ENCODE peak calls at places on chromosome 4, in four cellular contexts. U, I, L and J are unnamed samples.

GRCh38 chr4:153523171-153523757 is 57.1 kb downstream of the TMEM131L start:
- DNase-seq in I (no peak), L (no peak), U (no peak), J (no peak)

GRCh38 chr4:101102114-101102752 is 245.1 kb downstream of the PPP3CA start:
- DNase-seq in L (no peak), I (no peak), U (no peak), J (peak)

GRCh38 chr4:120918788-120919187 is 3.7 kb downstream of the PRDM5 start:
- DNase-seq in U (no peak), L (no peak), I (no peak), J (no peak)

GRCh38 chr4:114257516-114257915 is 278.1 kb upstream of the ARSJ start:
- DNase-seq in U (no peak), I (no peak), L (no peak), J (no peak)

GRCh38 chr4:56038763-56039162 is 90.0 kb downstream of the CEP135 start:
- DNase-seq in I (no peak), U (no peak), L (no peak), J (peak)

GRCh38 chr4:154490261-154490588 is 1.4 kb downstream of the DCHS2 start:
- DNase-seq in L (no peak), U (no peak), I (no peak), J (no peak)

GRCh38 chr4:1312821-1313640 is 23.3 kb downstream of the MAEA start:
- DNase-seq in U (no peak), L (no peak), I (no peak), J (no peak)

GRCh38 chr4:8774071-8774470 is 97.6 kb downstream of the HMX1 start:
- DNase-seq in I (no peak), U (no peak), L (no peak), J (no peak)

GRCh38 chr4:1403591-1404572 is 2.4 kb downstream of the NKX1-1 start:
- DNase-seq in U (no peak), L (no peak), I (no peak), J (peak)

GRCh38 chr4:4387531-4388311 is 819 bp downstream of the NSG1 start:
- DNase-seq in L (no peak), I (no peak), U (no peak), J (peak)

GRCh38 chr4:66298596-66298995 is 628.3 kb upstream of the EPHA5 start:
- DNase-seq in U (no peak), I (no peak), L (no peak), J (no peak)

GRCh38 chr4:5988086-5988845 is 30.0 kb downstream of the C4orf50 start:
- DNase-seq in U (no peak), I (no peak), L (no peak), J (no peak)

GRCh38 chr4:123952530-123953274 is 556.1 kb downstream of the SPRY1 start:
- DNase-seq in I (no peak), L (no peak), U (no peak), J (no peak)

GRCh38 chr4:110639207-110640092 is 16.6 kb upstream of the PITX2 start:
- DNase-seq in U (no peak), L (no peak), I (no peak), J (no peak)

GRCh38 chr4:10185518-10186227 is 69.1 kb upstream of the WDR1 start:
- DNase-seq in U (no peak), I (no peak), L (peak), J (no peak)

GRCh38 chr4:171794528-171794927 is 18.7 kb upstream of the GALNTL6 start:
- DNase-seq in L (no peak), I (no peak), U (no peak), J (no peak)

GRCh38 chr4:157514711-157515110 is 294.2 kb downstream of the GRIA2 start:
- DNase-seq in L (no peak), U (no peak), I (peak), J (peak)

GRCh38 chr4:122548452-122548851 is 72.4 kb downstream of the IL21 start:
- DNase-seq in I (no peak), L (no peak), U (no peak), J (no peak)

GRCh38 chr4:174222266-174222872 is 61.1 kb downstream of the FBXO8 start:
- DNase-seq in I (peak), L (peak), U (no peak), J (no peak)

GRCh38 chr4:169266661-169267060 is 4.1 kb downstream of the SH3RF1 start:
- DNase-seq in L (no peak), I (no peak), U (no peak), J (no peak)

GRCh38 chr4:62434921-62435320 is 1234.8 kb downstream of the ADGRL3 start:
- DNase-seq in U (no peak), I (no peak), L (no peak), J (no peak)

GRCh38 chr4:73415807-73416238 is 11.7 kb downstream of the ALB start:
- DNase-seq in I (peak), L (no peak), U (no peak), J (no peak)

GRCh38 chr4:81816362-81816761 is 344.7 kb upstream of the RASGEF1B start:
- DNase-seq in U (no peak), I (no peak), L (no peak), J (no peak)

GRCh38 chr4:63619771-63620170 is 789.5 kb downstream of the TECRL start:
- DNase-seq in I (no peak), L (no peak), U (no peak), J (no peak)

DNA sequence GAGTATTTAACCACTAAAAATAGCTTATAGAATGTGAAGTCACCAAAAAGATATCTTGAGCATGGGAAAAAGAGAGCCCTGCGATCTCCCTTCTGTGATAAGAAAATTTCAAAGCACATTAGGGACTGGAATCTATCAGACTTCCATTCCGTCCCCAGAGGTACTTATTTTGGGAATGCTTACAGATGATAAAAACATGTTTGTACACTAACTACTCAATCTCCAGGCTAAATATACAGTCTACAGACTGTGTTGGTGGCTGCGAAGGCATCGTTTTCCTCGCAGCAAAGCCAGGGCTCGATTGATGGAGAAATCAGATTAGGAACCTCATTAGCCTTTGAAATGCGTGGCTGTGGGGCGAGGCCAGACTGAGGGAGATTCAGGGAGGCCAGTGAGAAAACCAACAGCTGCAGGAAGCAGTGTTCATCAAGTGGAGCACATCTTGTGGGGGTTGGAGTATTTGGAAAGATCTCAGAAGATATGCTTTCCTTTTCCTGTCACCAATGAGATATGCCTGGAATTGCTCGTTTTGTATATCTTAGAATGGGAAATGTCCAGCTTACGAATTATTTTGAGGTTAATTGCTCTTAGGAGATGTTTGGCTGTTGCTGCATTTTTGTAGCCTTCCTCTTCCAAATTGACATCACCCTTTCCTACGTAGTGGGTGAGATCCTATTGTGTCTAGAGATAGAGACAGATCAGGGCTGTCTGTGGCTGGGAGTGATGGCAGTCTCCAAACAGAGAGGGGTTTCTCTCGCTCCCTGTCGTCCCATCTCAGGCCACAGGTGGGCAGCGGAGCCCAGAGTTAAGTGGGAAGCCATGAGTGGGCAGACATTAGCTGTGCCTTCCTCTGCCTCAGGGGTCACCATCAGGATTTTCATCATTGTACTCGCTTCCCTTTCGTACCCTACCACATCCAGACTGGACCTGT is 225.0 kb upstream of the FAT1 start:
- DNase-seq in L (peak), I (no peak), U (no peak), J (peak)
- TF ChIP-seq NFIC in L (no peak), I (no peak), U (no peak), J (no peak)

GRCh38 chr4:24988776-24989175 is 42.0 kb downstream of the LGI2 start:
- DNase-seq in I (peak), U (no peak), L (peak), J (no peak)
- TF ChIP-seq NFIC in I (no peak), U (no peak), L (no peak), J (no peak)

GRCh38 chr4:175954685-175955084 is 111.0 kb upstream of the WDR17 start:
- DNase-seq in L (no peak), I (no peak), U (no peak), J (no peak)

GRCh38 chr4:175946472-175947116 is 119.0 kb upstream of the WDR17 start:
- DNase-seq in I (no peak), L (no peak), U (no peak), J (no peak)

GRCh38 chr4:175953960-175954521 is 111.6 kb upstream of the WDR17 start:
- DNase-seq in L (no peak), I (no peak), U (no peak), J (no peak)

GRCh38 chr4:175947117-175947722 is 118.4 kb upstream of the WDR17 start:
- DNase-seq in L (no peak), U (no peak), I (peak), J (no peak)

DNA sequence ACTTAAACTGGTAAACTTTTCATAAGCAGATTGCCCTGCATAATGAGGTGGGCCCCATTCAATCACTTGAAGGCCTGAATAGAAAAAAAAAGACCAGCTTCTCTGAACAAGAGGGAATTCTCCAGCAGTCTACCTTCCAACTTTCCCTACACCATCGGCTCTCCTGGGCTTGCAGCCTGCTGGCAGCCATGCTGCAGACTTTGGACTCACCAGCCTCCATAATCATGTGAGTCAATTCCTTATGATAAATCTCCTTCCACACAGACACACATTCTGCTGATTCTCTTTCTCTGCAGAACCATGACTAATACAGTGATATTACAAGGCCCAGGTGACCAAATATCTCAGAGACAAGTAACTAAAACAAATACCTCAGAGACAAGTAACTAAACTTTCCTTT is 113.8 kb upstream of the WDR17 start:
- DNase-seq in I (no peak), U (no peak), L (no peak), J (no peak)
- TF ChIP-seq NFIC in I (no peak), U (no peak), L (no peak), J (no peak)

GRCh38 chr4:151227731-151228130 is 49.2 kb upstream of the PRSS48 start:
- DNase-seq in I (no peak), U (no peak), L (no peak), J (no peak)
- TF ChIP-seq NFIC in I (no peak), U (no peak), L (no peak), J (no peak)

GRCh38 chr4:77220841-77221613 is 64.0 kb downstream of the CCNG2 start:
- DNase-seq in L (no peak), U (no peak), I (no peak), J (no peak)
- TF ChIP-seq NFIC in L (no peak), U (no peak), I (no peak), J (no peak)

GRCh38 chr4:165393704-165394103 is 14.9 kb downstream of the CPE start:
- DNase-seq in U (no peak), L (no peak), I (no peak), J (no peak)

GRCh38 chr4:165402375-165402774 is 23.6 kb downstream of the CPE start:
- DNase-seq in L (peak), I (no peak), U (no peak), J (no peak)

GRCh38 chr4:165394275-165394674 is 15.5 kb downstream of the CPE start:
- DNase-seq in I (no peak), L (no peak), U (no peak), J (no peak)

GRCh38 chr4:165403667-165404066 is 24.9 kb downstream of the CPE start:
- DNase-seq in U (no peak), L (no peak), I (no peak), J (peak)

DNA sequence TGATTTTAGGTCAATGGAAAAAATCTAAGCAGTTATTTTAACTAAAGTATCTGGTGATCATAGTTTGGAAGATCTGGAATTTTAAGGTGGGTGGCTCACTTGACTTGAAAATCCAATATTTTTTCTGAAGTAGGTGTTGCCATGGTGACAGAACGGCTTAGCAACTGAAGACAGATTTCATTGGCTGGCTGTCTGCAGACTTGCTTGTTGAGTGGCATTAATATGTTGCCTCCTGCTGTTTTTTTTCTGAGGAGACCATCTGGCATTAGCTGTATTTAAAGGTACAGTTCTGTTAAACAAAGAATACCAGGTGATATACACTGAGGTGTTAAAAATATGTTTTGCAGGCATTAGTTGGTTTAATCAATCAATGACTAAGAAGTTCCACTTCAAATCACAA is 19.8 kb downstream of the CPE start:
- DNase-seq in L (peak), U (no peak), I (no peak), J (peak)
- TF ChIP-seq NFIC in L (no peak), U (no peak), I (no peak), J (no peak)

GRCh38 chr4:163694385-163694784 is 199.9 kb downstream of the TMA16 start:
- DNase-seq in L (no peak), U (no peak), I (no peak), J (no peak)
- TF ChIP-seq NFIC in L (no peak), U (no peak), I (no peak), J (no peak)

DNA sequence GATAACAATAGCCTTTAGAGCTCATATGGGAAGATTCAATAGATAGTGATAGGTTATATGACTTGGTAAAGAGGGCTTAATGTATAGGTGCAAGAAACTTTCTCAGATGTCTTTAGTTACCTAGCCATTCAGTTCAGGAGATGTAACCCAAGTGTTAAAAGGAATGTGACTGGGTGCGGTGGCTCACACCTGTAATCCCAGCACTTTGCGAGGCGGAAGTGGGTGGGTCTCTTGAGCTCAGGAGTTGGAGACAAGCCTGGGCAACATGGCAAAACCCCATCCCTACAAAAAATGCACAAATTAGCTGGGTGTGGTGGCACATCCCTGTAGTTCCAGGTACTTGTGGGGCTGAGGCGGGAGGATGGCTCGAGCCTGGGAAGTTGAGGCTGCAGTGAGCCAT is 7.9 kb downstream of the TET2 start:
- DNase-seq in L (no peak), I (no peak), U (no peak), J (no peak)
- TF ChIP-seq NFIC in L (no peak), I (no peak), U (no peak), J (no peak)

DNA sequence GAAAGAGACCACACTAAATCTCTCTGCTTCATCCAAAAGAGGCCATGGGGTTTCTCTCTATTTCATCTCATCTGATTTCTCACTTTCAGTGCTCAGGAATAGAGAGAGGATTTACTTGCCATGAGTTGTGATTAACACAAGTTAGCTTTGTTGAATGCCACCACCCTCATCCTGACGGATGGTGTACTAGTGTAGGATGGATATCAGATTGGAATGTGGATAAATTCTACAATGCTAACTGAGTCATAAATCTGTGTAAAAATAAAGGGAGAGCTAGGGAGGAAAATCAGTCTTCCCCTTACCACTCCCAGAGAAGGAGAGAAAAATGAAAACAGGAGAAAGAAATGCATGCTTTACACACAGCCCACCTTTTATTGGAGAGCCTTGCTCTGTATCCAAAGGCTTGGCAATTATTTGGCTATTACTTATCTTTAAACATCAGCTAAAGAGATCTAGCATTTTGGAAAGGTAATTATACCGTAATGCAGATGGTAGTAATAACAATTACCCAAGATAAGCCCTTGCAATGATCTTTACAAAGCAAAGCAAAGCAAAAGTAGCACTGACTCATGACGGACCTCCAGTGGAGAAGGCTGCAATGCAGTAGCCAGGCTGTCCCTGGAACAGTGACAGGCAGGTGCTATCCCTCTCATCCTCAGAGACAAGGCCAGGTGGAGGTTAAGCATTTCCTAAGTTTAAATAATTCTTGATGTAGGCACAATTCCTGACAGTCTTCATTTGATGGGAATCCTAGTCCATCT is 306.3 kb upstream of the PPARGC1A start:
- DNase-seq in U (no peak), I (no peak), L (no peak), J (no peak)
- TF ChIP-seq NFIC in U (no peak), I (no peak), L (no peak), J (no peak)